ENCODE peak calls at places on chromosomes 16 and 17, in six cellular contexts. P is cardiac fibroblast, G is foreskin fibroblast, H is body of pancreas, O is astrocyte of the cerebellum, C is neural crest cell. U is an unnamed sample.

GRCh38 chr17:362721-363120 is 10.1 kb upstream of the RPH3AL start:
- DNase-seq in O (no peak), G (no peak), C (no peak), P (no peak), H (no peak), U (no peak)

GRCh38 chr16:60107467-60107866 is 1373.4 kb upstream of the GOT2 start:
- DNase-seq in C (no peak), O (peak), H (no peak), G (peak), P (peak), U (peak)

GRCh38 chr16:29995911-29996772 is at the start of gene INO80E:
- DNase-seq in O (peak), C (peak), P (peak), G (peak), H (peak), U (peak)

GRCh38 chr17:18228176-18228682 is 2.8 kb downstream of the LLGL1 start:
- DNase-seq in G (no peak), P (no peak), O (no peak), C (no peak), H (no peak), U (no peak)

GRCh38 chr17:17426184-17426583 is 50.6 kb upstream of the MED9 start:
- DNase-seq in C (no peak), G (no peak), P (no peak), O (no peak), H (no peak), U (no peak)

GRCh38 chr16:47366228-47366627 is 94.6 kb downstream of the ITFG1 start:
- DNase-seq in H (no peak), G (no peak), C (no peak), O (no peak), P (no peak), U (no peak)

GRCh38 chr17:19348081-19348650 is 14.4 kb downstream of the B9D1 start:
- DNase-seq in C (no peak), P (no peak), O (no peak), H (no peak), G (no peak), U (no peak)

GRCh38 chr17:78459696-78460095 is 81.2 kb downstream of the PGS1 start:
- DNase-seq in O (no peak), P (no peak), H (no peak), C (no peak), G (no peak), U (no peak)

GRCh38 chr16:56547949-56548567 is 16.8 kb upstream of the MT4 start:
- DNase-seq in O (no peak), G (no peak), C (no peak), P (peak), H (no peak), U (no peak)

GRCh38 chr16:84555418-84556196 is 51.1 kb upstream of the MEAK7 start:
- DNase-seq in P (no peak), H (no peak), G (no peak), C (peak), O (no peak), U (no peak)

GRCh38 chr16:8776193-8776592 is 21.2 kb downstream of the TMEM186 start:
- DNase-seq in O (no peak), H (no peak), P (no peak), C (no peak), G (no peak), U (no peak)

GRCh38 chr17:37698132-37698615 is 46.7 kb downstream of the HNF1B start:
- DNase-seq in O (no peak), C (no peak), G (peak), H (no peak), P (no peak), U (no peak)

GRCh38 chr17:30554839-30555751 is 77.9 kb downstream of the GOSR1 start:
- DNase-seq in H (no peak), O (no peak), G (no peak), P (peak), C (no peak), U (no peak)

GRCh38 chr16:3127745-3128144 is 7.1 kb upstream of the ZNF213 start:
- DNase-seq in G (no peak), C (no peak), H (no peak), O (no peak), P (no peak), U (no peak)

GRCh38 chr17:47223007-47223406 is 13.9 kb downstream of the MYL4 start:
- DNase-seq in C (no peak), G (peak), O (no peak), H (no peak), P (no peak), U (no peak)

GRCh38 chr16:21260870-21261791 is 17.0 kb downstream of the CRYM start:
- DNase-seq in P (peak), C (no peak), O (no peak), H (peak), G (peak), U (peak)

GRCh38 chr16:81066700-81067099 is 10.3 kb downstream of the C16orf46 start:
- DNase-seq in O (no peak), G (no peak), C (no peak), H (no peak), P (no peak), U (no peak)

GRCh38 chr16:87326151-87326571 is 9.0 kb upstream of the C16orf95 start:
- DNase-seq in P (no peak), O (no peak), G (no peak), H (no peak), C (no peak), U (no peak)

GRCh38 chr17:7393613-7394451 is 493 bp downstream of the PLSCR3 start:
- DNase-seq in C (no peak), O (no peak), G (no peak), P (no peak), H (no peak), U (no peak)

GRCh38 chr17:58285422-58285810 is 4.7 kb upstream of the MPO start:
- DNase-seq in P (peak), G (no peak), H (no peak), O (no peak), C (no peak), U (no peak)

DNA sequence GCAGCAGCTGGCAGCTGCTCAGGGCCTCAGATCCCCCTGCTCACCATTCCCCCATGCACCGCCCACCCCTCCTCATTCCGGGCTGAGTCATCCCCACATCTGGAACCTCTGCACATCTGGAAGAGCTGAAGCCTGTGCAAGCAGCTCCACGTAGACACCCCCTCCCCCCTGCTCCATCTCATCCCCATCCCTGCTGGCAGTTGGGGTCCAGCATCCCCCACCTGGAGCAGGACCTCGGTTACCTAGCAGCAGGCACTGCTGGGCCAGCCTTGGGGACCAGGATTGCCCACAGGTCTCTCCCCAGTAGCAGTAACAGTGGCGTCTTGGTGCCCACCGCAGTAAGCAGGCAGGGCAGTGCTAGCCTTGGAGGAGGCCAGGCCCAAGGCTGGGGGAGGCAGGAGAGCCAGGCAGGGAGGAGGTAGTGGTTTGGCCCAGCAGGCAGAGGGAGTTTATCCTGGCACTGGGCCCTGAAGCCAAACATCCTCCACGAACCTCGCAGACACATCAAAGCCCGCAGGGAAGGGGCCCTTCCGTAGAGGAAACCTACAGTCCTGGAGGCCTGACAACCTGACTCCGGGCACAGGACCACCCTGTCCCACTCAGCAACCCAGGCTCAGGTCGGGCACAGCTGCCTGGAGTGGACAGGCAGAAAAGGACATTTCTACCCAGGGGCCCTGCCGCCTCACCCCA is 7.7 kb upstream of the TMEM92 start:
- DNase-seq in O (peak), H (peak), G (peak), P (peak), C (no peak), U (no peak)
- TF ChIP-seq CTCF in O (peak), H (no peak), G (no peak), P (peak), C (no peak), U (peak)

DNA sequence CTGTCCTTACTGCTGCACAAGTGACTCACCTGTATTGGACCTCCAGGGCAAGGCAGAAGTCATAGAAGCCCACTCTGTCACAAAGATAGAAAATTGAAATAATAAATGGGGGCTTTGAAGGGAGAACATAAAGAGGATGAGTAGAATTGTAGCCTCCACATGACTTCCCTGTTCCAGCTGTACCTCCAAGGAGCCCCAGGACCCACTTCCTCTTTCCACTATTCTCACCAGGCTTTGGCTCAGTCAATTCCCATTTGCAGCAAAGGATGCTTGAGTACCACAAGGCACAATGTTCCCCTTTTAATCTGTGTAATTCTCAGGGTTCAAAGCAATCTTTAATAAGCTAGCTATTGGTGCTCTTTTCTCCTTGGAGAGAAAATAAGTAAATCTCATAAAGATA is 512.1 kb downstream of the TOX3 start:
- DNase-seq in G (no peak), P (no peak), O (no peak), C (no peak), H (no peak), U (no peak)
- TF ChIP-seq CTCF in G (no peak), P (no peak), O (no peak), C (no peak), H (no peak), U (no peak)

DNA sequence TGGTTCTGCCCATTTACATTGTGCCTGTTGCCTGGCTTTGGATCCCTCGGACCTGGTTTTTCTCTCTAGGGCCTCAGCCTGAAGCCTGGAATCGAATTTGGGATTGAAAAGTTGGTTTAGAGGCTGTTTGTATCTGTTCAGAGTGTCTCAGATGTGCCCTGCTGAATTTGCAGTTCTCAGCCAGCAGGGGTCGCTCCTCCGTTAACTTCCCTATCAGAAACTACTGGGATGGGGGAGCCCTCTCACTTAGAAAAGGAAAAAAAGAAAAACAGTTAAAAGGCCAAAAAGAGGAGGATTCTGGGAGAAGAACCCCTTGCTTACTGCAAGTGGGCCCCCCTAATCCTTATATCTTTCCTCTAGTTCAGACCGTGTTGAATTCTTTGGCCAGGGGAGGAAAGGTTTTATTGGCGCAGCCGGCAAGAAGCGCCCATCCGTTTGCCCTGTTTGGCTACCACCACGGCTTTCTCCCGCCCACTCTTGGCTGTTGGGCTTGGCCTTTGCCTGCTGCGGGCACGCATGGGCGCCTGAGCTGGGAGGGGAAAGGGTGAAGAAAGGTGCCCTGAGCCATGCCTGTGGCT is 8.7 kb downstream of the FZD2 start:
- DNase-seq in P (no peak), O (no peak), G (no peak), C (no peak), H (no peak), U (no peak)
- TF ChIP-seq CTCF in P (peak), O (peak), G (peak), C (peak), H (no peak), U (peak)

DNA sequence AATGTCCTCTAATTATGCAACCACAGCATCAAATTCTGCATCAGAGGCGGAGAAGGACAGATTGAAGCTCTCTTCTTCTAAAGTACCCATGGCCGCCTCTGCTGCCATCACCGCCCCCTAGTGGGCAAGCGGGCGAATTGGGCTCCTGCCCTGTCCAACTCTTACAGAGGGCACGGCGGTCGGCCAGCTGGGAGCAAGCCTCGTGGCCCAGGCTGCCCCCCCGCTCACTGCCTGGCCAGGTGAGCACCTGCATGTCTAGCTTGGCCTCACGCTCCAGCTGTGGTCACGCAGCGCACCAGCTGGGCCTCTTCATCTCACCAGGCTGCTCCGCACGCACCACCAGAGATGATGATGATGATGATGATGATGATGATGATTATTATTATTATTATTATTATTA is 146.1 kb upstream of the TOM1L1 start:
- DNase-seq in P (no peak), G (no peak), H (no peak), C (no peak), O (no peak), U (no peak)
- TF ChIP-seq CTCF in P (no peak), G (no peak), H (no peak), C (peak), O (no peak), U (no peak)

U was measured in BJ.